ENCODE peak calls at places on chromosome 2, in seven cellular contexts. S is stomach; P is IMR-90; V is BE2C; T is activated gamma-delta T cell treated with Interleukin-2 at 50 U/mL for 16 hours; L is AG08395; Z is activated CD4-positive, alpha-beta T cell treated with anti-CD3 and anti-CD28 coated beads, Interleukin-2, amount 50 U/mL, for 48 hours. F is an unnamed sample.

GRCh38 chr2:16249269-16250055 is 309.1 kb downstream of the MYCN start:
- DNase-seq in T (no peak), S (no peak), L (no peak), V (peak), Z (no peak), P (no peak), F (no peak)

GRCh38 chr2:17538844-17539554 is 1.5 kb upstream of the VSNL1 start:
- DNase-seq in P (peak), V (peak), T (no peak), S (peak), Z (no peak), L (peak), F (peak)

GRCh38 chr2:101418704-101419663 is 31.7 kb upstream of the CREG2 start:
- DNase-seq in P (peak), V (peak), S (peak), Z (peak), T (peak), L (peak), F (peak)

GRCh38 chr2:191144217-191144616 is 6.6 kb downstream of the STAT4 start:
- DNase-seq in P (no peak), V (no peak), T (no peak), S (no peak), Z (no peak), L (no peak), F (no peak)

GRCh38 chr2:181949047-181949446 is 36.6 kb upstream of the PPP1R1C start:
- DNase-seq in Z (no peak), V (no peak), P (peak), T (no peak), S (no peak), L (peak), F (no peak)

GRCh38 chr2:3542107-3542506 is 16.0 kb downstream of the RNASEH1 start:
- DNase-seq in T (no peak), V (no peak), S (no peak), Z (no peak), P (no peak), L (no peak), F (no peak)

GRCh38 chr2:33620-34019 is 12.7 kb downstream of the FAM110C start:
- DNase-seq in Z (peak), V (no peak), S (peak), T (peak), L (no peak), P (no peak), F (no peak)

GRCh38 chr2:45649855-45650806 is 1.3 kb upstream of the PRKCE start:
- DNase-seq in T (peak), Z (peak), L (peak), S (peak), V (peak), P (peak), F (no peak)

GRCh38 chr2:45886229-45886663 is 234.8 kb downstream of the PRKCE start:
- DNase-seq in T (no peak), Z (no peak), L (no peak), P (no peak), V (peak), S (no peak), F (no peak)

GRCh38 chr2:10721344-10722251 is at the start of gene ATP6V1C2:
- DNase-seq in P (no peak), Z (peak), S (peak), V (peak), T (no peak), L (no peak), F (no peak)

GRCh38 chr2:40451926-40452605 is at the start of gene SLC8A1:
- DNase-seq in T (no peak), S (no peak), P (peak), Z (no peak), V (peak), L (peak), F (no peak)

GRCh38 chr2:230814616-230815015 is 50.1 kb upstream of the ITM2C start:
- DNase-seq in S (no peak), L (peak), V (no peak), P (peak), Z (no peak), T (no peak), F (no peak)

GRCh38 chr2:46117379-46117778 is 179.8 kb upstream of the EPAS1 start:
- DNase-seq in T (no peak), Z (no peak), P (peak), S (no peak), V (no peak), L (peak), F (no peak)

GRCh38 chr2:125185691-125186270 is 1160.7 kb downstream of the CNTNAP5 start:
- DNase-seq in T (no peak), L (no peak), S (no peak), Z (no peak), V (no peak), P (no peak), F (no peak)

GRCh38 chr2:83850071-83850725 is 608.9 kb downstream of the SUCLG1 start:
- DNase-seq in Z (no peak), T (no peak), V (no peak), L (no peak), P (no peak), S (no peak), F (no peak)

GRCh38 chr2:137677466-137677865 is 286.8 kb upstream of the HNMT start:
- DNase-seq in S (no peak), Z (no peak), V (no peak), L (no peak), T (no peak), P (no peak), F (no peak)

GRCh38 chr2:174846941-174847938 is 83.0 kb upstream of the CHRNA1 start:
- DNase-seq in T (no peak), S (no peak), P (peak), V (peak), L (peak), Z (no peak), F (peak)

GRCh38 chr2:240060977-240061591 is 7.8 kb upstream of the OR6B3 start:
- DNase-seq in Z (peak), T (peak), P (peak), V (peak), S (no peak), L (peak), F (peak)

F was measured in H4.